ENCODE peak calls at places on chromosomes 6 and 20, in ten cellular contexts. J, Y, E, H, T, U, V, Z, W and N are unnamed samples.

GRCh38 chr6:56420296-56420695 is 172.9 kb upstream of the COL21A1 start:
- DNase-seq in J (no peak), Y (no peak), E (peak; percentile 57), H (no peak), T (no peak), U (no peak), V (no peak), Z (no peak), W (no peak), N (no peak)

GRCh38 chr6:71982385-71982784 is 96.0 kb downstream of the RIMS1 start:
- DNase-seq in J (no peak), Y (no peak), E (no peak), H (no peak), T (no peak), U (no peak), V (no peak), Z (no peak), W (no peak), N (no peak)

GRCh38 chr6:150211700-150212615 is 69.1 kb downstream of the PPP1R14C start:
- DNase-seq in J (no peak), Y (no peak), E (no peak), H (no peak), T (no peak), U (no peak), V (no peak), Z (no peak), W (no peak), N (no peak)

GRCh38 chr6:41505084-41506049 is 40.8 kb upstream of the FOXP4 start:
- DNase-seq in J (peak; percentile 90), Y (no peak), E (peak; percentile 88), H (peak; percentile 70), T (peak; percentile 92), U (no peak), V (no peak), Z (no peak), W (no peak), N (peak; percentile 94)

GRCh38 chr6:158789115-158789917 is 29.9 kb downstream of the EZR start:
- DNase-seq in J (no peak), Y (no peak), E (no peak), H (no peak), T (no peak), U (peak; percentile 75), V (peak; percentile 53), Z (no peak), W (no peak), N (no peak)

GRCh38 chr6:109690740-109691687 is at the start of the genes AK9 and FIG4:
- DNase-seq in J (peak; percentile 88), Y (peak; percentile 94), E (peak; percentile 98), H (peak; percentile 96), T (peak; percentile 94), U (peak; percentile 83), V (peak; percentile 86), Z (peak; percentile 86), W (peak; percentile 58), N (peak; percentile 89)

GRCh38 chr6:10837009-10837691 is 1.2 kb downstream of the MAK start:
- DNase-seq in J (peak; percentile 20), Y (no peak), E (peak; percentile 20), H (peak; percentile 54), T (peak; percentile 9), U (no peak), V (no peak), Z (no peak), W (peak; percentile 43), N (peak; percentile 22)

GRCh38 chr20:4613184-4613583 is 108.5 kb upstream of the PRND start:
- DNase-seq in J (no peak), Y (no peak), E (peak; percentile 29), H (no peak), T (no peak), U (no peak), V (no peak), Z (no peak), W (no peak), N (no peak)

GRCh38 chr20:35339007-35339406 is 46.8 kb upstream of the FAM83C start:
- DNase-seq in J (no peak), Y (peak; percentile 75), E (peak; percentile 86), H (no peak), T (peak; percentile 80), U (no peak), V (no peak), Z (no peak), W (no peak), N (no peak)

GRCh38 chr6:149305372-149305771 is 12.1 kb upstream of the TAB2 start:
- DNase-seq in J (no peak), Y (no peak), E (no peak), H (no peak), T (no peak), U (no peak), V (no peak), Z (no peak), W (no peak), N (no peak)

GRCh38 chr6:44454198-44454597 is 66.7 kb downstream of the CDC5L start:
- DNase-seq in J (no peak), Y (no peak), E (no peak), H (no peak), T (no peak), U (no peak), V (no peak), Z (no peak), W (no peak), N (no peak)

GRCh38 chr6:16154904-16155303 is 26.0 kb downstream of the MYLIP start:
- DNase-seq in J (no peak), Y (no peak), E (peak; percentile 88), H (no peak), T (peak; percentile 81), U (no peak), V (no peak), Z (no peak), W (no peak), N (no peak)

GRCh38 chr6:127192911-127193503 is 73.7 kb upstream of the RNF146 start:
- DNase-seq in J (no peak), Y (no peak), E (peak; percentile 87), H (no peak), T (peak; percentile 83), U (no peak), V (no peak), Z (no peak), W (no peak), N (no peak)

GRCh38 chr20:40686893-40687292 is 2.1 kb downstream of the MAFB start:
- DNase-seq in J (no peak), Y (no peak), E (no peak), H (no peak), T (no peak), U (no peak), V (no peak), Z (no peak), W (no peak), N (no peak)

GRCh38 chr6:54266400-54266923 is 41.8 kb upstream of the TINAG start:
- DNase-seq in J (no peak), Y (no peak), E (no peak), H (no peak), T (no peak), U (no peak), V (no peak), Z (no peak), W (no peak), N (no peak)

GRCh38 chr20:47230811-47231256 is 125.7 kb downstream of the ZMYND8 start:
- DNase-seq in J (no peak), Y (no peak), E (peak; percentile 15), H (no peak), T (no peak), U (no peak), V (no peak), Z (no peak), W (no peak), N (no peak)

GRCh38 chr6:90249458-90249857 is 47.2 kb downstream of the BACH2 start:
- DNase-seq in J (no peak), Y (no peak), E (no peak), H (no peak), T (no peak), U (no peak), V (no peak), Z (no peak), W (no peak), N (no peak)

GRCh38 chr6:98977606-98978292 is 30.0 kb upstream of the FBXL4 start:
- DNase-seq in J (no peak), Y (no peak), E (no peak), H (no peak), T (no peak), U (no peak), V (no peak), Z (no peak), W (no peak), N (no peak)

GRCh38 chr20:35146299-35146921 is 726 bp downstream of the EDEM2 start:
- DNase-seq in J (no peak), Y (peak; percentile 36), E (peak; percentile 44), H (peak; percentile 54), T (no peak), U (no peak), V (no peak), Z (no peak), W (peak; percentile 78), N (no peak)

GRCh38 chr20:58458342-58459057 is 56.7 kb downstream of the APCDD1L start:
- DNase-seq in J (no peak), Y (no peak), E (no peak), H (no peak), T (peak; percentile 23), U (no peak), V (no peak), Z (no peak), W (no peak), N (no peak)

GRCh38 chr20:51966296-51966971 is 164.1 kb upstream of the SALL4 start:
- DNase-seq in J (no peak), Y (peak; percentile 74), E (peak; percentile 83), H (no peak), T (peak; percentile 84), U (no peak), V (no peak), Z (no peak), W (peak; percentile 71), N (peak; percentile 8)

GRCh38 chr6:24522090-24522820 is 27.5 kb downstream of the ALDH5A1 start:
- DNase-seq in J (no peak), Y (no peak), E (no peak), H (no peak), T (peak; percentile 36), U (no peak), V (no peak), Z (no peak), W (no peak), N (no peak)
- H3K4me1 ChIP-seq in J (no peaks in the 10 kb centered on the region), Y (no peaks in the 10 kb centered on the region), E (no peaks in the 10 kb centered on the region), H (no peaks in the 10 kb centered on the region), T (peaks cover 3% of the 10 kb centered on the region), U (no peaks in the 10 kb centered on the region), V (no peaks in the 10 kb centered on the region), Z (no peaks in the 10 kb centered on the region), W (no peaks in the 10 kb centered on the region), N (no peaks in the 10 kb centered on the region)

GRCh38 chr6:168700880-168701279 is 259.9 kb downstream of the SMOC2 start:
- DNase-seq in J (no peak), Y (no peak), E (no peak), H (no peak), T (no peak), U (no peak), V (no peak), Z (no peak), W (no peak), N (no peak)
- H3K9me3 ChIP-seq in J (no peaks in the 10 kb centered on the region), Y (no peaks in the 10 kb centered on the region), E (no peaks in the 10 kb centered on the region), H (no peaks in the 10 kb centered on the region), T (no peaks in the 10 kb centered on the region), U (no peaks in the 10 kb centered on the region), V (no peaks in the 10 kb centered on the region), Z (no peaks in the 10 kb centered on the region), W (no peaks in the 10 kb centered on the region), N (no peaks in the 10 kb centered on the region)

GRCh38 chr6:4809999-4810918 is 34.1 kb downstream of the CDYL start:
- DNase-seq in J (no peak), Y (peak; percentile 61), E (peak; percentile 32), H (no peak), T (peak; percentile 43), U (no peak), V (no peak), Z (no peak), W (no peak), N (no peak)
- H3K4me1 ChIP-seq in J (peaks cover 5% of the 10 kb centered on the region), Y (no peaks in the 10 kb centered on the region), E (peaks cover 9% of the 10 kb centered on the region), H (peaks cover 17% of the 10 kb centered on the region), T (no peaks in the 10 kb centered on the region), U (peaks cover 41% of the 10 kb centered on the region), V (peaks cover 40% of the 10 kb centered on the region), Z (no peaks in the 10 kb centered on the region), W (peaks cover 54% of the 10 kb centered on the region), N (peaks cover 21% of the 10 kb centered on the region)

GRCh38 chr6:164275773-164276172 is 861.3 kb downstream of the QKI start:
- DNase-seq in J (no peak), Y (no peak), E (no peak), H (no peak), T (no peak), U (no peak), V (no peak), Z (no peak), W (no peak), N (no peak)
- H3K9me3 ChIP-seq in J (no peaks in the 10 kb centered on the region), Y (no peaks in the 10 kb centered on the region), E (no peaks in the 10 kb centered on the region), H (no peaks in the 10 kb centered on the region), T (no peaks in the 10 kb centered on the region), U (no peaks in the 10 kb centered on the region), V (no peaks in the 10 kb centered on the region), Z (no peaks in the 10 kb centered on the region), W (no peaks in the 10 kb centered on the region), N (no peaks in the 10 kb centered on the region)